ENCODE peak calls at places on chromosomes 16 and 17, in eight cellular contexts. L is H4; N is HCEC 1CT; V is RWPE1; F is activated T-cell treated with anti-CD3 and anti-CD28 coated beads, Interleukin-2, amount 50 U/mL, for 72 hours; X is HT1080; M is AG08395; G is NAMALWA. H is an unnamed sample.

GRCh38 chr17:49108318-49108717 is 24.3 kb upstream of the B4GALNT2 start:
- DNase-seq in V (no peak), M (peak; percentile 60), X (peak; percentile 71), F (no peak), N (peak; percentile 60), G (no peak), L (peak; percentile 62), H (no peak)

GRCh38 chr17:32357615-32358014 is 7.7 kb downstream of the ZNF207 start:
- DNase-seq in F (no peak), M (no peak), X (no peak), G (no peak), V (no peak), N (no peak), L (no peak), H (peak; percentile 36)

GRCh38 chr17:31900877-31901276 is 631 bp downstream of the UTP6 start:
- DNase-seq in N (peak; percentile 21), F (no peak), X (no peak), G (no peak), V (peak; percentile 36), M (peak; percentile 24), L (no peak), H (peak; percentile 11)

GRCh38 chr16:57304169-57305061 is 19.9 kb upstream of the PLLP start:
- DNase-seq in M (peak; percentile 29), L (peak; percentile 68), G (no peak), F (no peak), V (no peak), X (peak; percentile 27), N (peak; percentile 35), H (no peak)

GRCh38 chr17:9016941-9017552 is 4.3 kb upstream of the NTN1 start:
- DNase-seq in L (no peak), G (no peak), N (no peak), M (no peak), F (no peak), V (no peak), X (no peak), H (no peak)

GRCh38 chr16:49932449-49932848 is 76.5 kb upstream of the ZNF423 start:
- DNase-seq in L (no peak), G (no peak), X (no peak), N (no peak), M (no peak), V (no peak), F (no peak), H (no peak)

GRCh38 chr16:28873543-28874201 is 4.6 kb upstream of the ATP2A1 start:
- DNase-seq in X (no peak), M (peak; percentile 56), F (peak; percentile 70), G (peak; percentile 60), V (no peak), N (no peak), L (no peak), H (no peak)

GRCh38 chr16:69848635-69849545 is 86.8 kb downstream of the WWP2 start:
- DNase-seq in N (peak; percentile 91), X (peak; percentile 93), M (peak; percentile 97), L (peak; percentile 87), V (no peak), G (no peak), F (no peak), H (peak; percentile 50)

GRCh38 chr17:78947235-78948153 is 22.3 kb upstream of the TIMP2 start:
- DNase-seq in M (no peak), V (no peak), X (no peak), L (no peak), N (no peak), G (no peak), F (no peak), H (no peak)

GRCh38 chr16:78866556-78866955 is 734.0 kb downstream of the MAF start:
- DNase-seq in F (no peak), G (no peak), M (no peak), X (no peak), V (no peak), L (no peak), N (no peak), H (no peak)

GRCh38 chr17:74959826-74960738 is 12.5 kb downstream of the HID1 start:
- DNase-seq in N (peak; percentile 18), F (no peak), V (peak; percentile 46), M (peak; percentile 53), G (no peak), L (no peak), X (peak; percentile 27), H (no peak)

GRCh38 chr17:64992325-64992802 is 64.2 kb downstream of the GNA13 start:
- DNase-seq in G (no peak), X (peak; percentile 88), F (peak; percentile 28), M (peak; percentile 18), N (peak; percentile 18), V (peak; percentile 83), L (peak; percentile 82), H (peak; percentile 94)

GRCh38 chr17:75356260-75356937 is 49.1 kb downstream of the GRB2 start:
- DNase-seq in M (no peak), F (no peak), G (no peak), N (no peak), V (no peak), X (no peak), L (no peak), H (no peak)

GRCh38 chr16:50381679-50382440 is 13.1 kb upstream of the BRD7 start:
- DNase-seq in L (no peak), M (no peak), X (no peak), N (no peak), V (no peak), G (no peak), F (no peak), H (no peak)

GRCh38 chr17:2197271-2197670 is 106.3 kb downstream of the SMG6 start:
- DNase-seq in F (no peak), M (no peak), L (no peak), G (no peak), V (no peak), X (no peak), N (no peak), H (no peak)

GRCh38 chr17:69405096-69405495 is 9.4 kb upstream of the MAP2K6 start:
- DNase-seq in L (no peak), F (no peak), M (no peak), X (no peak), V (no peak), N (no peak), G (no peak), H (no peak)